ENCODE peak calls at places on chromosome 16, in four cellular contexts. H, X, N and D are unnamed samples.
A peak's percentile ranks its signal among the peaks of the same experiment; 100 is the strongest.

GRCh38 chr16:66705790-66706505 is 9.4 kb upstream of the CMTM4 start:
- DNase-seq in H (peak; percentile 76), X (peak; percentile 24), N (peak; percentile 72), D (peak; percentile 89)

GRCh38 chr16:52709286-52709685 is 162.3 kb upstream of the TOX3 start:
- DNase-seq in N (no peak), H (no peak), X (no peak), D (no peak)

GRCh38 chr16:8951447-8952280 is 12.0 kb downstream of the USP7 start:
- DNase-seq in X (no peak), H (no peak), N (no peak), D (no peak)

GRCh38 chr16:75012380-75013081 is 13.7 kb downstream of the ZNRF1 start:
- DNase-seq in X (no peak), H (no peak), N (no peak), D (no peak)

GRCh38 chr16:69285240-69285639 is 25.9 kb upstream of the VPS4A start:
- DNase-seq in N (no peak), H (no peak), X (no peak), D (no peak)

GRCh38 chr16:88764913-88765349 is 20.1 kb downstream of the PIEZO1 start:
- DNase-seq in N (no peak), H (no peak), X (no peak), D (no peak)

GRCh38 chr16:88777801-88778415 is 7.1 kb downstream of the PIEZO1 start:
- DNase-seq in N (no peak), H (no peak), X (no peak), D (no peak)

GRCh38 chr16:24652209-24652712 is 77.2 kb upstream of the TNRC6A start:
- DNase-seq in X (no peak), H (no peak), N (no peak), D (no peak)

GRCh38 chr16:14553447-14553846 is 76.6 kb downstream of the PARN start:
- DNase-seq in H (no peak), N (no peak), X (no peak), D (no peak)

GRCh38 chr16:19071811-19072777 is 4.7 kb downstream of the COQ7 start:
- DNase-seq in H (no peak), N (peak; percentile 37), X (no peak), D (no peak)

GRCh38 chr16:69921125-69921524 is 30.0 kb upstream of the CLEC18A start:
- DNase-seq in N (no peak), H (no peak), X (no peak), D (no peak)

GRCh38 chr16:76531236-76531635 is 254.0 kb downstream of the CNTNAP4 start:
- DNase-seq in H (no peak), N (no peak), X (no peak), D (no peak)

GRCh38 chr16:59126486-59126885 is 392.4 kb upstream of the GOT2 start:
- DNase-seq in X (no peak), H (no peak), N (no peak), D (no peak)

GRCh38 chr16:90078594-90078895 is 1.4 kb upstream of the PRDM7 start:
- DNase-seq in N (no peak), X (no peak), H (no peak), D (no peak)

GRCh38 chr16:5841934-5842333 is 744.3 kb upstream of the EEF2KMT start:
- DNase-seq in N (no peak), H (no peak), X (no peak), D (no peak)

GRCh38 chr16:27333549-27333948 is 19.8 kb downstream of the IL4R start:
- DNase-seq in N (no peak), H (no peak), X (no peak), D (no peak)

GRCh38 chr16:13559624-13560023 is 360.3 kb upstream of the ERCC4 start:
- DNase-seq in N (no peak), H (no peak), X (no peak), D (no peak)

GRCh38 chr16:19872179-19872863 is 12.3 kb downstream of the GPRC5B start:
- DNase-seq in H (no peak), N (no peak), X (no peak), D (no peak)

GRCh38 chr16:53952215-53953208 is 248.6 kb downstream of the FTO start:
- DNase-seq in N (no peak), H (no peak), X (no peak), D (no peak)

GRCh38 chr16:59886021-59886420 is 1151.9 kb upstream of the GOT2 start:
- DNase-seq in N (peak; percentile 36), X (no peak), H (peak; percentile 37), D (no peak)

GRCh38 chr16:84406006-84406963 is 37.9 kb downstream of the ATP2C2 start:
- DNase-seq in X (no peak), N (no peak), H (no peak), D (no peak)

GRCh38 chr16:87979352-87979751 is 28.1 kb downstream of the BANP start:
- DNase-seq in H (no peak), X (no peak), N (no peak), D (no peak)

GRCh38 chr16:53099318-53100130 is 44.7 kb downstream of the CHD9 start:
- DNase-seq in X (peak; percentile 79), H (peak; percentile 92), N (peak; percentile 93), D (peak; percentile 97)

GRCh38 chr16:67404740-67405226 is 11.5 kb upstream of the TPPP3 start:
- DNase-seq in H (no peak), N (no peak), X (no peak), D (no peak)

GRCh38 chr16:29029168-29029994 is 44.5 kb downstream of the LAT start:
- DNase-seq in H (no peak), X (peak; percentile 15), N (no peak), D (no peak)

GRCh38 chr16:19753815-19754643 is 36.0 kb downstream of the IQCK start:
- DNase-seq in N (no peak), H (no peak), X (no peak), D (no peak)

GRCh38 chr16:78606572-78606971 is 507.1 kb downstream of the WWOX start:
- DNase-seq in N (no peak), H (no peak), X (no peak), D (no peak)

DNA sequence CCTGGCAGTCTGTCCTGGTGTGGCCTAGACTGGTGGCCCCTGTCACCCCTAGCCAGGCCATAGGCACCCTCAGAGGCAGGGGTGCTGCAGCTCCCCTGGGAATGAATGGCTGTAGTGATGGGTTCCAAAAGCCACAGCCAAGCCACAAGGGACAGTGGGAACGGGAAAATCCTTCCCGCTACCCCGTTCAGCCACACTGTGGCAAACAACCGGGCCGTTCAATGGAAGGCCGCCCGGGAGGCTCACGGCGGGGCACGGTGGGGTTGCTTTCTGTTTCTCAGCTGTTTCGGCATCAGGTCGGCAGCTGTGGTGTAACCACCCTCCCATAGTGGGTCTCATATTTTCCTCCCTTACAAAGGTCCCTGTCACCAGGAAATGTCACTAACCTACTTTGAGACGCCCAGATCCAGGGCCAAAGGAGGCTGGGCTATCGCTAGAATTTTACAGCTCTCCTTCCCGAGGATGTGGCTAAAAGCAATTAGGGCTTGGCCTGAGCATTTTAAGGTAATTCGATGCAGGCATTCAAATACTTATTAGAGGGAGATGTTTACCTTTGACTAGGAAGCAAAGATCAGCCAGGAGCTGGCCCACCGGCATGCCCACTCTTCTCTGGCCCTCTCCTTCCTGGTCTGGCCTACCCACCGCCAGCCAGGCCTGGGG is 61.7 kb upstream of the GSE1 start:
- DNase-seq in X (no peak), N (no peak), H (no peak), D (no peak)
- H3K27ac ChIP-seq in X (no peak overlapping the region), N (peak overlapping the region; percentile 69), H (peak overlapping the region; percentile 31), D (no peak overlapping the region)

DNA sequence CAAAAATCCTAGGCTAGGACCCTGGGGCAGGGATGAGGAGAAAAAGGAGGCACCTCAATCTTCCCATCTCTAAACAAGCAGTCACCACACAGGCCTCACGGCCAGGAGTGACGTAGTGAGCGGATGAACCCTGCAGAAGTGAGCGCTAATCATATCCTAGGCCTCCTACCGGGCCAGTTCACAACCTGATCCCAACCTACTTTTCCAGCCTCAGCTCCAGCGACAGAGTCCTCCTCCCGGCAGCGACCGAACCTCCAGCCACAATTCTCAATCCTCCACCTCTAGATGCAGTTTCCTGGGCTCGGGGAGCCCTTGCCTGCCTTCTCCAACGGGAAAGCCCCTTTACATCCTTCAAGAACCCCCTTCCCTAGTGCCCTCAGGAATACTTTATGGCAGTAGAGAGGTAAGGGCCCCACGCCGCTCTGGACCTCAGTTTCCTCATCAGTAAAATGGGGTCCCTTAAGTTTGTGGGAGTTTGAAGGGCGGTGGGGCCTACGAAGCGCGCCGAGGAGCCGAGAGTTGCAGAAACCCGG is 1.4 kb downstream of the ZNF668 start:
- DNase-seq in X (no peak), H (no peak), N (no peak), D (no peak)
- TF ChIP-seq CTCF in X (no peak), H (no peak), N (no peak), D (no peak)

GRCh38 chr16:1033128-1033679 is 39.3 kb upstream of the SSTR5 start:
- DNase-seq in X (no peak), H (no peak), N (no peak), D (no peak)

GRCh38 chr16:1036121-1036520 is 36.4 kb upstream of the SSTR5 start:
- DNase-seq in N (no peak), H (no peak), X (no peak), D (no peak)

GRCh38 chr16:1037023-1037933 is 35.3 kb upstream of the SSTR5 start:
- DNase-seq in H (no peak), X (no peak), N (no peak), D (no peak)

GRCh38 chr16:1034230-1035065 is 38.1 kb upstream of the SSTR5 start:
- DNase-seq in N (no peak), H (no peak), X (no peak), D (no peak)

DNA sequence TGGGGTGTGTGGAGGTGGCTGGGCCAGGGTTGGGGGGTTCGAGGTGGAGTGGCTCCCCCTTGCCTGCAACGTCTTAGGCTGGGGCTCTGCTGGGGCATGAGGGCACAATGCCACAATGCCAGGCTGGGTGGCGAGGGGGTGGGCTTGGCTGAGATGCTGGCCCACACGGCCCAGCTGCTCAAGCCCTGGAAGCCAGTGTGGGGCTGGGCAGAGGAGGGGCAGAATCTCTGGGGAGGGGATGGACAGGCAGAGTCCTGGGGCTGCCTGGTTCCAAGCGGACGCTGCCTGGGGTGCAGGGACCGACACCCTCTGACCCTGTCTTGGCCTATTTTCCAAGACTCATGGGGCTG is 37.5 kb upstream of the SSTR5 start:
- DNase-seq in X (no peak), H (no peak), N (no peak), D (no peak)
- H3K4me3 ChIP-seq in X (no peak overlapping the region), H (no peak overlapping the region), N (no peak overlapping the region), D (no peak overlapping the region)

GRCh38 chr16:57649443-57649751 is 18.7 kb upstream of the ADGRG3 start:
- DNase-seq in H (no peak), X (no peak), N (no peak), D (no peak)

GRCh38 chr16:57649846-57650245 is 18.3 kb upstream of the ADGRG3 start:
- DNase-seq in H (no peak), N (no peak), X (no peak), D (no peak)

GRCh38 chr16:57652695-57653471 is 15.2 kb upstream of the ADGRG3 start:
- DNase-seq in H (no peak), N (no peak), X (no peak), D (no peak)

GRCh38 chr16:57653936-57654335 is 14.2 kb upstream of the ADGRG3 start:
- DNase-seq in H (no peak), X (no peak), N (peak; percentile 54), D (no peak)

GRCh38 chr16:57651344-57652333 is 16.5 kb upstream of the ADGRG3 start:
- DNase-seq in X (no peak), N (no peak), H (no peak), D (no peak)
- H3K27ac ChIP-seq in X (no peak overlapping the region), N (no peak overlapping the region), H (no peak overlapping the region), D (no peak overlapping the region)

DNA sequence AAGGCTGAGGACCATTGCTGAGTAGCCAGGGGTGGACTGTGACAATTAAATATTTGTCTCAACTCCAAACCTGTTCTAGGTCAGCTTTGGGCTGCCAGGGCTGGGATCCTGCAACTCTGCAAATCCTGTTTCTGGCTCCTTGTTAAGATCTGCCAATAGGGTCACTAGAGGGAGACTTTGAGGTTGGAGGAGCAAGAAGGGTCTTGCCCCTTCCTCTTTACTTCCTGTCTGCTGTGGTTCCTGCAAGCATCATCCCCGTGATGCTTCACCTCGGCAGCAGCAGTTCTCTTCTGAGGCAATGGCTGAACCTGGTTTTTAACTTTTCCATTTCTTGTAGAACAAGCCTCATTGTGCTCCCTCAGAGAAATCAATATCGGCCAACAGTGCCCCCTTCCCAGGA is 124.6 kb downstream of the IRX5 start:
- DNase-seq in X (no peak), H (no peak), N (no peak), D (no peak)
- TF ChIP-seq CTCF in X (no peak), H (no peak), N (no peak), D (no peak)